ENCODE peak calls at places on chromosomes 16 and 17, in six cellular contexts. X is left lung, I is PC-9, J is cardiac muscle cell, N is IMR-90, T is astrocyte. Q is an unnamed sample.

GRCh38 chr16:85173981-85174751 is 61.9 kb upstream of the CIBAR2 start:
- DNase-seq in X (no peak), I (peak; percentile 51), J (peak; percentile 80), N (peak; percentile 89), T (peak; percentile 82), Q (no peak)

GRCh38 chr16:31286421-31287032 is 26.8 kb downstream of the ITGAM start:
- DNase-seq in X (no peak), I (no peak), J (no peak), N (no peak), T (no peak), Q (no peak)

GRCh38 chr16:625402-626173 is 5.2 kb upstream of the WFIKKN1 start:
- DNase-seq in X (no peak), I (no peak), J (no peak), N (no peak), T (no peak), Q (no peak)

GRCh38 chr17:11324846-11325420 is 83.9 kb downstream of the SHISA6 start:
- DNase-seq in X (no peak), I (no peak), J (no peak), N (no peak), T (no peak), Q (no peak)

GRCh38 chr16:75252946-75253911 is 1.8 kb upstream of the BCAR1 start:
- DNase-seq in X (peak; percentile 34), I (no peak), J (peak; percentile 92), N (peak; percentile 74), T (peak; percentile 78), Q (no peak)

GRCh38 chr17:79778504-79779087 is 648 bp downstream of the CBX2 start:
- DNase-seq in X (no peak), I (peak; percentile 18), J (no peak), N (no peak), T (no peak), Q (no peak)

GRCh38 chr17:51103451-51103850 is 17.2 kb downstream of the SPAG9 start:
- DNase-seq in X (no peak), I (no peak), J (no peak), N (no peak), T (no peak), Q (no peak)

GRCh38 chr16:53111078-53111776 is 56.4 kb downstream of the CHD9 start:
- DNase-seq in X (no peak), I (no peak), J (peak; percentile 45), N (peak; percentile 60), T (no peak), Q (no peak)

GRCh38 chr17:66383353-66383752 is 80.9 kb downstream of the PRKCA start:
- DNase-seq in X (no peak), I (no peak), J (peak; percentile 96), N (peak; percentile 96), T (peak; percentile 98), Q (no peak)

DNA sequence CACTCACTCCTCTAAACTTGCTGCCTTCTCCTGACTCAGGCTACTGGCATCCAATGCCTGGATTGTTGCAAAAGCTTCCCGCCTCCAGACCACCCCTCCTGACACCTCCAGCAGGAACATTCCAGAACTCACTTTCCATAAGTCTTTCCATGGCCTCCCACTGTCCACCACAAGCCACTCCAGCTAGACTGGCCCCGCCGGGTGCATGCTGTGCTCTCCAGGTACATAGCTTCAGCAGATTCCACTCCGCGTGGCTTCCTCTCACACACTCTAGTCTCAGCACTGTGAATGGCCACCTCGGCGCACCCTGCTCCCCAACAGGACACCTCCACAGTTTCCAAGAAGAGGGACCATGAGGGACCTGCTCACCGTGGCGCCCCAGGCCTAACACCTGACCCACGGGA is 25.9 kb upstream of the FAAP100 start:
- DNase-seq in X (no peak), I (peak; percentile 40), J (peak; percentile 73), N (peak; percentile 31), T (peak; percentile 67), Q (no peak)
- H3K4me1 ChIP-seq in X (peaks cover 8% of the 10 kb centered on the region), I (peaks cover 33% of the 10 kb centered on the region), J (peaks cover 26% of the 10 kb centered on the region), N (peaks cover 37% of the 10 kb centered on the region), T (peaks cover 68% of the 10 kb centered on the region), Q (no peaks in the 10 kb centered on the region)

GRCh38 chr17:77163521-77164280 is 22.9 kb downstream of the SEC14L1 start:
- DNase-seq in X (no peak), I (no peak), J (no peak), N (no peak), T (no peak), Q (no peak)

GRCh38 chr17:77160877-77161530 is 20.2 kb downstream of the SEC14L1 start:
- DNase-seq in X (no peak), I (no peak), J (no peak), N (no peak), T (no peak), Q (no peak)

GRCh38 chr17:77164483-77165030 is 23.8 kb downstream of the SEC14L1 start:
- DNase-seq in X (no peak), I (no peak), J (no peak), N (peak; percentile 53), T (peak; percentile 47), Q (no peak)

GRCh38 chr17:77161953-77162352 is 21.2 kb downstream of the SEC14L1 start:
- DNase-seq in X (no peak), I (no peak), J (no peak), N (no peak), T (no peak), Q (no peak)

GRCh38 chr17:77163001-77163400 is 22.2 kb downstream of the SEC14L1 start:
- DNase-seq in X (no peak), I (no peak), J (peak; percentile 54), N (peak; percentile 19), T (no peak), Q (no peak)
- H3K4me1 ChIP-seq in X (peaks cover 32% of the 10 kb centered on the region), I (no peaks in the 10 kb centered on the region), J (peaks cover 47% of the 10 kb centered on the region), N (peaks cover 17% of the 10 kb centered on the region), T (peaks cover 24% of the 10 kb centered on the region), Q (no peaks in the 10 kb centered on the region)

GRCh38 chr17:3385869-3386816 is at the start of gene OR3A2:
- DNase-seq in X (no peak), I (no peak), J (no peak), N (no peak), T (no peak), Q (no peak)
- H3K4me1 ChIP-seq in X (no peaks in the 10 kb centered on the region), I (no peaks in the 10 kb centered on the region), J (no peaks in the 10 kb centered on the region), N (no peaks in the 10 kb centered on the region), T (no peaks in the 10 kb centered on the region), Q (no peaks in the 10 kb centered on the region)

DNA sequence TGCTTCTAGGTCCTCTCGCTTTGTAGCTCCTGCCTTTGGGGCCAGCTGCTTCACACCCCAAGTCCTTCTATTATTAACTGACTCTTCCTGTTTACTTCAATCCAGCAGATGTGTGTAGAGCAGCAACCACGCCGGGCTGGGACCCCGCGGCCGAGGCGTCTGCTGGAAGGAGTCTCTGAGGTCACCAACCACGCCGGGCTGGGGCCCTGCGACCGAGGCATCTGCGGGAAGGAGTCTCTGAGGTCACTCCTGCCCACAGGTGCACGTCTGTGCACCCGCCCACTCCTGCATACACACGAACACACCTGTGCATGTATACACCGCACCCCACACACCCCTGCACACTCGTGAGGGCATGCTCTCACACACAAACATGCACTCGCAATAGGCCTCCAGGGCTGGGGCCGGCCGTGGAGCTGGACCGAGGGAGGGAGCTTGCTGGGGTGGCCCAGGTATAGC is 7.8 kb upstream of the TEX19 start:
- DNase-seq in X (no peak), I (no peak), J (no peak), N (no peak), T (no peak), Q (no peak)
- H3K4me1 ChIP-seq in X (peaks cover 6% of the 10 kb centered on the region), I (no peaks in the 10 kb centered on the region), J (no peaks in the 10 kb centered on the region), N (peaks cover 5% of the 10 kb centered on the region), T (peaks cover 9% of the 10 kb centered on the region), Q (peaks cover 6% of the 10 kb centered on the region)

GRCh38 chr17:49895812-49896211 is 47.9 kb upstream of the TAC4 start:
- DNase-seq in X (no peak), I (no peak), J (no peak), N (no peak), T (no peak), Q (no peak)
- H3K4me1 ChIP-seq in X (no peaks in the 10 kb centered on the region), I (peaks cover 88% of the 10 kb centered on the region), J (no peaks in the 10 kb centered on the region), N (no peaks in the 10 kb centered on the region), T (no peaks in the 10 kb centered on the region), Q (no peaks in the 10 kb centered on the region)

GRCh38 chr17:63439682-63440081 is 6.4 kb downstream of the CYB561 start:
- DNase-seq in X (no peak), I (no peak), J (peak; percentile 76), N (peak; percentile 51), T (peak; percentile 30), Q (no peak)

GRCh38 chr17:63435681-63436522 is 10.2 kb downstream of the CYB561 start:
- DNase-seq in X (no peak), I (peak; percentile 51), J (no peak), N (no peak), T (no peak), Q (no peak)

GRCh38 chr17:63438092-63439051 is 7.7 kb downstream of the CYB561 start:
- DNase-seq in X (no peak), I (no peak), J (no peak), N (no peak), T (no peak), Q (no peak)

GRCh38 chr17:63436523-63437110 is 9.5 kb downstream of the CYB561 start:
- DNase-seq in X (no peak), I (no peak), J (peak; percentile 56), N (no peak), T (no peak), Q (no peak)

GRCh38 chr17:63437287-63438091 is 8.6 kb downstream of the CYB561 start:
- DNase-seq in X (no peak), I (no peak), J (peak; percentile 27), N (no peak), T (no peak), Q (no peak)
- H3K4me1 ChIP-seq in X (peaks cover 42% of the 10 kb centered on the region), I (peaks cover 11% of the 10 kb centered on the region), J (peaks cover 3% of the 10 kb centered on the region), N (peaks cover 20% of the 10 kb centered on the region), T (peaks cover 25% of the 10 kb centered on the region), Q (peaks cover 45% of the 10 kb centered on the region)

GRCh38 chr16:47643610-47644009 is 182.5 kb downstream of the PHKB start:
- DNase-seq in X (no peak), I (no peak), J (peak; percentile 6), N (no peak), T (peak; percentile 11), Q (no peak)

GRCh38 chr16:47646914-47647313 is 185.8 kb downstream of the PHKB start:
- DNase-seq in X (no peak), I (no peak), J (no peak), N (no peak), T (no peak), Q (no peak)

GRCh38 chr16:47644661-47645060 is 183.5 kb downstream of the PHKB start:
- DNase-seq in X (no peak), I (no peak), J (peak; percentile 28), N (peak; percentile 25), T (no peak), Q (no peak)

GRCh38 chr16:47638175-47638574 is 177.0 kb downstream of the PHKB start:
- DNase-seq in X (no peak), I (no peak), J (no peak), N (no peak), T (no peak), Q (no peak)

DNA sequence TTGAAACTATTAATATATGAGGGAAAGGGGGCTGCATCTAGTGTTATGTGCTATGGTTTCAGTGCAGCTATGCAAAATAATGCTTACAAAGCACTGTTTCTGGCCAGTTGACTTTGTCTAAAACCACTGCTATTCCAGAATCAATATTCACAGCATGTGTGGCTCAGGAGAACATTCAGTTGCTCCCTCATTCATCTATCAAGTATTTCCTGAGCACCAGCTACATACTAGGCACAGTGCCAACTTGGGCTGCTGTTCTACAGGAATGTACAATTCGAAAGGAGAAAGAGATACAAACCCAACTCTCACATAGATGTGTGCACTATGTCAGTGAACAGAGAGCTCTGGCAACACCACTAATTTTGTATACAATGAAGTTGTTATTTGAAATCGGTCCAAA is 183.0 kb downstream of the PHKB start:
- DNase-seq in X (no peak), I (no peak), J (peak; percentile 92), N (peak; percentile 89), T (peak; percentile 88), Q (no peak)
- H3K4me1 ChIP-seq in X (peaks cover 12% of the 10 kb centered on the region), I (no peaks in the 10 kb centered on the region), J (no peaks in the 10 kb centered on the region), N (peaks cover 7% of the 10 kb centered on the region), T (peaks cover 11% of the 10 kb centered on the region), Q (no peaks in the 10 kb centered on the region)

GRCh38 chr17:74267579-74267978 is 6.5 kb upstream of the DNAI2 start:
- DNase-seq in X (no peak), I (no peak), J (no peak), N (no peak), T (no peak), Q (no peak)
- H3K4me1 ChIP-seq in X (no peaks in the 10 kb centered on the region), I (no peaks in the 10 kb centered on the region), J (no peaks in the 10 kb centered on the region), N (no peaks in the 10 kb centered on the region), T (peaks cover 10% of the 10 kb centered on the region), Q (no peaks in the 10 kb centered on the region)